ENCODE peak calls at places on chromosomes 16 and 17, in nine cellular contexts. G is lung, H is right atrium auricular region, X is adrenal gland, V is HCT116, W is keratinocyte, P is A673, Y is kidney, S is endodermal cell. T is an unnamed sample. For H3K36me3, the result is how much of the 10 kb centered on the place peaks cover.

GRCh38 chr17:43983515-43984411 is 20.7 kb upstream of the NAGS start:
- DNase-seq in G (no peak), H (no peak), X (no peak), V (no peak), W (no peak), P (no peak), Y (peak), S (peak), T (no peak)

GRCh38 chr17:62919388-62919787 is 46.6 kb upstream of the TANC2 start:
- DNase-seq in G (no peak), H (no peak), X (no peak), V (no peak), W (no peak), P (no peak), Y (no peak), S (no peak), T (no peak)

GRCh38 chr16:7055443-7055842 is 277.2 kb upstream of the RBFOX1 start:
- DNase-seq in G (no peak), H (no peak), X (no peak), V (no peak), W (no peak), P (no peak), Y (no peak), S (no peak), T (no peak)

GRCh38 chr17:51722994-51723393 is 435.5 kb downstream of the CA10 start:
- DNase-seq in G (no peak), H (no peak), X (no peak), V (no peak), W (no peak), P (no peak), Y (no peak), S (no peak), T (no peak)

GRCh38 chr16:19524866-19525723 is 1.4 kb downstream of the CCP110 start:
- DNase-seq in G (no peak), H (no peak), X (no peak), V (no peak), W (no peak), P (no peak), Y (no peak), S (no peak), T (no peak)

GRCh38 chr17:28878981-28879380 is 18.6 kb downstream of the FLOT2 start:
- DNase-seq in G (no peak), H (no peak), X (no peak), V (peak), W (peak), P (peak), Y (no peak), S (peak), T (no peak)

GRCh38 chr17:31858647-31859486 is at the start of gene COPRS:
- DNase-seq in G (peak), H (peak), X (peak), V (peak), W (peak), P (peak), Y (peak), S (peak), T (peak)

GRCh38 chr17:30819941-30820705 is 4.4 kb downstream of the CRLF3 start:
- DNase-seq in G (no peak), H (no peak), X (no peak), V (no peak), W (no peak), P (peak), Y (peak), S (no peak), T (no peak)

GRCh38 chr17:45149037-45149668 is 878 bp downstream of the HEXIM1 start:
- DNase-seq in G (peak), H (peak), X (peak), V (peak), W (no peak), P (peak), Y (peak), S (peak), T (no peak)

GRCh38 chr17:36611345-36612072 is 10.1 kb downstream of the MRM1 start:
- DNase-seq in G (no peak), H (no peak), X (peak), V (no peak), W (no peak), P (no peak), Y (peak), S (no peak), T (no peak)

GRCh38 chr17:82242977-82243647 is 14.3 kb downstream of the SLC16A3 start:
- DNase-seq in G (peak), H (peak), X (peak), V (no peak), W (no peak), P (peak), Y (peak), S (no peak), T (no peak)

GRCh38 chr17:43338886-43339516 is 59.8 kb upstream of the ARL4D start:
- DNase-seq in G (peak), H (peak), X (peak), V (no peak), W (no peak), P (peak), Y (peak), S (peak), T (no peak)

GRCh38 chr16:10405386-10405939 is 19.6 kb downstream of the ATF7IP2 start:
- DNase-seq in G (no peak), H (no peak), X (peak), V (no peak), W (no peak), P (no peak), Y (no peak), S (no peak), T (no peak)

GRCh38 chr17:75830168-75831031 is 13.8 kb downstream of the UNC13D start:
- DNase-seq in G (no peak), H (no peak), X (no peak), V (no peak), W (no peak), P (peak), Y (peak), S (peak), T (no peak)

GRCh38 chr16:72094266-72094610 is 591 bp downstream of the DHX38 start:
- DNase-seq in G (no peak), H (no peak), X (no peak), V (no peak), W (no peak), P (peak), Y (no peak), S (no peak), T (no peak)

GRCh38 chr16:50747206-50747956 is 5.5 kb downstream of the CYLD start:
- DNase-seq in G (no peak), H (no peak), X (no peak), V (peak), W (no peak), P (peak), Y (no peak), S (no peak), T (no peak)

GRCh38 chr16:82655720-82656500 is 29.1 kb downstream of the CDH13 start:
- DNase-seq in G (no peak), H (no peak), X (no peak), V (no peak), W (no peak), P (no peak), Y (no peak), S (no peak), T (no peak)

GRCh38 chr16:12459401-12459791 is 344.3 kb downstream of the CPPED1 start:
- DNase-seq in G (peak), H (peak), X (peak), V (no peak), W (no peak), P (no peak), Y (no peak), S (no peak), T (peak)

GRCh38 chr17:20263595-20263994 is 203.7 kb downstream of the LGALS9B start:
- DNase-seq in G (no peak), H (no peak), X (no peak), V (peak), W (no peak), P (peak), Y (no peak), S (no peak), T (no peak)

GRCh38 chr16:23905027-23905426 is 69.2 kb downstream of the PRKCB start:
- DNase-seq in G (no peak), H (no peak), X (no peak), V (no peak), W (peak), P (peak), Y (peak), S (peak), T (no peak)

GRCh38 chr17:82948957-82949356 is 109.1 kb upstream of the ZNF750 start:
- DNase-seq in G (no peak), H (no peak), X (no peak), V (no peak), W (no peak), P (no peak), Y (peak), S (no peak), T (no peak)

GRCh38 chr16:53232826-53233529 is 178.2 kb downstream of the CHD9 start:
- DNase-seq in G (no peak), H (no peak), X (no peak), V (no peak), W (no peak), P (no peak), Y (no peak), S (no peak), T (no peak)

GRCh38 chr17:20033410-20033809 is 24.3 kb downstream of the SPECC1 start:
- DNase-seq in G (no peak), H (no peak), X (no peak), V (no peak), W (no peak), P (no peak), Y (no peak), S (no peak), T (no peak)

GRCh38 chr17:14866266-14866665 is 398.9 kb downstream of the PMP22 start:
- DNase-seq in G (no peak), H (no peak), X (no peak), V (no peak), W (no peak), P (no peak), Y (no peak), S (no peak), T (no peak)

GRCh38 chr16:48608452-48608851 is 1.5 kb downstream of the N4BP1 start:
- DNase-seq in G (no peak), H (no peak), X (no peak), V (no peak), W (no peak), P (no peak), Y (no peak), S (no peak), T (no peak)

GRCh38 chr17:45784583-45785372 is 658 bp downstream of the CRHR1 start:
- DNase-seq in G (no peak), H (no peak), X (no peak), V (no peak), W (no peak), P (peak), Y (no peak), S (peak), T (no peak)

GRCh38 chr17:39281806-39282205 is 56.1 kb upstream of the STAC2 start:
- DNase-seq in G (no peak), H (no peak), X (no peak), V (no peak), W (no peak), P (no peak), Y (no peak), S (no peak), T (no peak)

GRCh38 chr16:21001262-21001661 is 100.7 kb downstream of the LYRM1 start:
- DNase-seq in G (no peak), H (no peak), X (peak), V (peak), W (peak), P (peak), Y (no peak), S (peak), T (no peak)

GRCh38 chr17:72416054-72416691 is 295.4 kb downstream of the SOX9 start:
- DNase-seq in G (no peak), H (no peak), X (no peak), V (no peak), W (peak), P (peak), Y (no peak), S (no peak), T (no peak)

GRCh38 chr17:72336804-72337070 is 215.9 kb downstream of the SOX9 start:
- DNase-seq in G (no peak), H (no peak), X (no peak), V (no peak), W (no peak), P (no peak), Y (no peak), S (no peak), T (no peak)

DNA sequence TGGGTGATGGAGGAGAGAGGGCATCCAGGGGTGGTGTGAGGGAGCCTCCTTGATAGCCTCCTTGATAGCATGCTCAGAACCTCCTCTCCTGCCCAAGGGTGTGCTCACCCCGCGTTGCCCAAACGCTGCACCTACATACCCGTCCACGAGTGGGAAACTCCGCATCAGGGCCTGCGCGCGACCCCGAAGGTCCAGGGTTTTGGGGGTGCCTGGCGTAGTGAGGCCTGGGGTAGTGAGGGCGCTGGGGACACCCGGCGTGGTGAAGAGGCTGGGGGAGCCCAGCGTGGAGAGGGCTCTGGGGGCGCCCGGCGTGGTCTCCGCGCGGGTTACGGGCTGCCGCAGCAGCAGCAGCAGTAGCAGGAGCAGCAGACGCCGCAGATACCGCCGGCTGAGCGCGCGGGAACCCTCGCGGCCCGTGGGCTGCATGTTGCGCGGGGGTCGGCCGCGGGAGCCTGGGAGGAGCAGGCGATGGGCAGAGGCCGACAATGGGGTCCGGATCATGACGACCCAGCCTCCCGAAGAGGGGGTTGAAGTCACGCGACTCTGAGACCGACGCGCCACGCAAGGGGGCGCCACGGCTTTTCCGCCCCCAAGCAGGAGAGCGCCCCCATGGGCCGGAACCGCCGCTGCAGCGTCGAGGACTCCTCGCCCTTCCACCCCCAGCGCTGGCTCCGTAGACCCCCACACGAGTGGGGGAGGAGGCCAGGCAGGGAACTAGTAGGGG is at the start of gene DPEP3:
- DNase-seq in G (no peak), H (no peak), X (no peak), V (no peak), W (no peak), P (no peak), Y (no peak), S (peak), T (no peak)
- TF ChIP-seq CTCF in G (no peak), H (no peak), X (no peak), V (peak), W (peak), P (peak), Y (no peak), S (peak), T (no peak)

DNA sequence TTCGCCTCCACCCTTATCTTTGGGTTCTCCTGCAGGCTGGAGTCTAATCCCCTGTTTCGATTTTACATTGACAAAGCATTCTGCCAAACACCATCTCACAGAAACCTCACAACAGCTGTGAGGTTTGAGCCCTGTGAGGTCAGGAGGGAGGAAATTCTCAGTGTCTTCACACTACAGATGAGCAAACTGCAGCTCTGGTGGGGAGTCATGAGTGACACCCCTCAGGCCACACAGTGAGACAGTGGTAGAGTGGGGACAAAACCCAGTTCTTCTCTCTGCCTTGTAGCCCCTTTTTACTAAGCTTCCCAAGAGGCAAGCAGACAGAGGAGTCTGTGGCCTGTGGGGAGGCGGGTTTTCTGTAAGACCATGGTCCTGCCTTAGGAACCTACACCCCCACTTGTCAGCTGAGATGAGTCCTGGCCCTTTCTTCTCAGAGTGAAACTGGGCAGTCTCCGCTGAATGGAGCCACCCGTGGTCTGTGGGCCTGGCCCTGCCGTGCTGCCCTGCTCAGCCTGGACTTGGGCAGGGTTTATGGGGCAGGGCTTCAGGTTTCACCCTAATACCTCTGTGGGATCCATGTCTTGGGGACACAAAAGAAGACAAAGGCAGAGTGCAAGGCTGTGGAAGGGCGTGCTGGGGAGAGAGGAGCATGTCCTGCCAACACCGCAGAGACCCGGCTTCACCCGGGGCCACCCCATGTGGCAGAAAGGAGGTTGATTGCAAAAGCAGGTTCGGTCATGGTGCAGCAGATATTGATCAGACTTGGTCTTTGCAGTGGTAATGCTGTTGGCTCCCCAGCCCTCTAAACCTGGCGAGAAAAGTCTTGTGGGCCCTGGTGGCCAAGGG is 59.0 kb downstream of the ABR start:
- DNase-seq in G (no peak), H (no peak), X (no peak), V (no peak), W (no peak), P (no peak), Y (no peak), S (peak), T (no peak)
- H3K36me3 ChIP-seq in G (under half), H (under half), X (under half), V (under half), W (under half), P (under half), Y (under half), S (under half), T (under half)

DNA sequence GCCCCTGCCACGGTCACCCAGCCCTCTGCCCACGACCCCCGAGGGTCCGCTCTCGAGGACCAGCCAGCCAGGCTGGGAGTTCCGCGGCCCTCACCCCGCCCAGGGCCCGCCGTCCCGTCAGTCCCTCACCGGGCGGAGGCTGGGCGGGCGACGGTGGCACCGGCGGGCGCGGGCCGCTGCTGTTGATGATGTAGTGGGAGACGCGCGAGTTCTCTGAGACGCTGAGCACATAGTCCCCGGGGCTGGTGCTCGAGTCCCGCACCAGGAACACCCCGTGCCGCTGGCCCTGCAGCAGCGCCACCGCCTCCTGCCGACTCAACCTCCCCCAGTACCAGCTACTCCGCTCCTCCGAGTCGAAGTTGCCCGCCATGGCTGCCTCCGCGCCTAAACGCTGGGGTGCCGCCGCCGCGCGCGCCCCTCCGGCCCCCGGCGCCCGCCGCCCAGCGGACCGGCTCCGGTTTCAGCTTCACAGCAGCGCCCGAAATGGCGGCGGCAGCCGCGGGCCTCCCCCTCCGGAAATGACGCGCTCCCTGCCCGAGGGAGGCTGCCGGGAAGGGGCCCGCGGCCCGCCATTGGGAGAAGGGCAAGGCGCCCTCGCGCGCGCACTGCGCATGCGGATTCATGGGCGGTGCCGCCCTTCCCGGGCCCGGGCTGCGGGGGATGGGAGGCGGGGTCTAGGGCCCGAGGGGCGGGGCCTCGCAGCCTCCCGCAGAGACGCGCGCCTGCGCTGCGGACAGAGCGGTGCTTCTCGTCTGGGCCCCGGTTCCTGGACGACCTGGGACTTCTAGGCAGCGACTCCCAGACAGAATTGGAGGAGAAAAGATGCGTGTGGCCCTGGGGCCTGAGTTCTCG is at the start of gene CRK:
- DNase-seq in G (peak), H (peak), X (peak), V (peak), W (peak), P (peak), Y (peak), S (peak), T (peak)
- TF ChIP-seq CTCF in G (no peak), H (no peak), X (peak), V (no peak), W (no peak), P (peak), Y (no peak), S (no peak), T (no peak)

GRCh38 chr17:78680436-78680835 is 101.6 kb downstream of the CYTH1 start:
- DNase-seq in G (no peak), H (no peak), X (no peak), V (no peak), W (no peak), P (no peak), Y (no peak), S (no peak), T (no peak)

GRCh38 chr17:78679495-78680395 is 102.3 kb downstream of the CYTH1 start:
- DNase-seq in G (no peak), H (no peak), X (no peak), V (no peak), W (no peak), P (no peak), Y (no peak), S (no peak), T (no peak)

GRCh38 chr17:78683031-78683961 is 98.8 kb downstream of the CYTH1 start:
- DNase-seq in G (no peak), H (no peak), X (no peak), V (no peak), W (no peak), P (no peak), Y (no peak), S (no peak), T (no peak)

GRCh38 chr17:78684026-78684425 is 98.0 kb downstream of the CYTH1 start:
- DNase-seq in G (no peak), H (no peak), X (no peak), V (no peak), W (no peak), P (no peak), Y (no peak), S (no peak), T (no peak)

GRCh38 chr17:78682363-78682762 is 99.7 kb downstream of the CYTH1 start:
- DNase-seq in G (no peak), H (no peak), X (no peak), V (no peak), W (no peak), P (no peak), Y (no peak), S (no peak), T (no peak)
- H3K36me3 ChIP-seq in G (under half), H (half or more), X (under half), V (under half), W (under half), P (under half), Y (under half), S (under half), T (half or more)

DNA sequence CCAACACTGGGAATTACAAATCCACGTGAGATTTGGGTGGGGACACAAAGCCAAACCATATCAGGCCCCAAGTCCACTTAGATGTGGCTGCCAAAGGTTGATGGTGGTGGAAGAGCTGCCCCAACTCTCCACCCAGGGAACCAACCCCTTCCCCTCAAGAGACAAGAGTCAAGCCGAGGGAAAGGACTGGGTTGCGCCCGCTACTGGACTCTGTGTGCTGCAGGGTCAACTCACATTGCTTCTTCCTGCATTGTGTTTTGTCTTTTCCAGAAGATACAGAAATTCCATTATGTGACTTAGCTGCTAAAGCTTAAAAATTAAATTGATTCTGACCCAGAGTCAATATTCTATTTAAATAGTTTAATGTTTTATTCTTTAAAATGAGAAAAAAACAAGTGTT is 58.5 kb downstream of the ADAMTS18 start:
- DNase-seq in G (no peak), H (no peak), X (no peak), V (no peak), W (no peak), P (peak), Y (no peak), S (peak), T (no peak)
- TF ChIP-seq CTCF in G (no peak), H (no peak), X (no peak), V (peak), W (no peak), P (peak), Y (no peak), S (peak), T (no peak)